ENCODE peak calls at places on chromosomes 3 and 15, in nine cellular contexts. M is tibial artery, A is NCI-H2029, X is iris pigment epithelial cell, T is mesothelial cell of epicardium, S is EL, F is heart right ventricle, K is amniotic epithelial cell, E is sciatic nerve. C is an unnamed sample.

GRCh38 chr15:52183562-52184173 is 7.5 kb downstream of the GNB5 start:
- DNase-seq in A (no peak), F (no peak), X (peak; percentile 44), T (no peak), S (peak; percentile 34), M (no peak), K (peak; percentile 40), E (no peak), C (peak; percentile 15)

GRCh38 chr3:44069276-44069675 is 172.4 kb upstream of the TOPAZ1 start:
- DNase-seq in F (no peak), E (no peak), X (no peak), A (no peak), T (no peak), M (no peak), S (peak; percentile 7), K (no peak), C (no peak)

GRCh38 chr3:130341388-130341787 is 4.1 kb upstream of the COL6A5 start:
- DNase-seq in F (no peak), M (no peak), A (no peak), E (no peak), K (peak; percentile 52), T (no peak), X (peak; percentile 17), S (no peak), C (no peak)

GRCh38 chr15:89194608-89195007 is 26.8 kb downstream of the RLBP1 start:
- DNase-seq in M (no peak), T (no peak), F (no peak), S (no peak), X (no peak), E (no peak), A (no peak), K (no peak), C (no peak)

GRCh38 chr15:82850242-82850591 is 40.8 kb downstream of the WHAMM start:
- DNase-seq in F (no peak), M (no peak), A (no peak), T (no peak), X (no peak), S (peak; percentile 38), E (no peak), K (no peak), C (no peak)

GRCh38 chr3:197308591-197308990 is 10.2 kb upstream of the DLG1 start:
- DNase-seq in T (no peak), X (peak; percentile 91), S (peak; percentile 47), E (no peak), A (no peak), F (no peak), K (peak; percentile 81), M (no peak), C (no peak)

GRCh38 chr3:28495301-28495700 is 146.7 kb upstream of the AZI2 start:
- DNase-seq in X (no peak), T (no peak), S (no peak), A (no peak), M (no peak), E (no peak), K (no peak), F (no peak), C (no peak)

GRCh38 chr3:155871746-155872158 is 1.3 kb downstream of the GMPS start:
- DNase-seq in T (no peak), K (no peak), A (no peak), S (no peak), M (no peak), E (no peak), X (peak; percentile 42), F (no peak), C (no peak)

GRCh38 chr3:15284121-15284889 is 48.1 kb downstream of the SH3BP5 start:
- DNase-seq in A (peak; percentile 97), E (no peak), T (no peak), S (peak; percentile 18), F (peak; percentile 64), M (peak; percentile 66), X (no peak), K (no peak), C (no peak)

GRCh38 chr3:102223139-102223538 is 211.7 kb upstream of the ZPLD1 start:
- DNase-seq in K (no peak), E (no peak), T (no peak), M (no peak), S (no peak), X (no peak), F (no peak), A (no peak), C (no peak)

GRCh38 chr3:107870096-107870495 is 220.7 kb downstream of the CD47 start:
- DNase-seq in A (no peak), K (no peak), M (no peak), F (no peak), E (no peak), T (no peak), X (no peak), S (no peak), C (no peak)

GRCh38 chr3:179603831-179604230 is 607 bp downstream of the MRPL47 start:
- DNase-seq in F (no peak), A (no peak), E (no peak), K (no peak), M (no peak), X (no peak), T (no peak), S (no peak), C (no peak)

GRCh38 chr3:82132210-82133069 is 371.0 kb upstream of the GBE1 start:
- DNase-seq in A (no peak), K (no peak), X (no peak), T (no peak), F (no peak), E (no peak), M (no peak), S (no peak), C (no peak)

GRCh38 chr3:184565421-184566211 is 4.0 kb downstream of the EPHB3 start:
- DNase-seq in S (peak; percentile 90), A (peak; percentile 68), E (no peak), X (peak; percentile 86), K (peak; percentile 79), M (no peak), T (peak; percentile 64), F (no peak), C (no peak)

GRCh38 chr3:174162550-174162949 is 696.6 kb upstream of the NAALADL2 start:
- DNase-seq in A (no peak), M (no peak), E (no peak), K (peak; percentile 36), S (peak; percentile 28), F (no peak), T (no peak), X (peak; percentile 12), C (no peak)

GRCh38 chr3:124552224-124552623 is 178.0 kb upstream of the UMPS start:
- DNase-seq in S (no peak), E (no peak), M (no peak), X (peak; percentile 10), T (no peak), A (peak; percentile 97), K (peak; percentile 58), F (no peak), C (no peak)

GRCh38 chr3:50493086-50493485 is 10.3 kb downstream of the CACNA2D2 start:
- DNase-seq in M (no peak), K (no peak), E (no peak), X (no peak), T (no peak), A (no peak), S (no peak), F (no peak), C (no peak)

GRCh38 chr3:52039846-52040245 is 16.5 kb downstream of the DUSP7 start:
- DNase-seq in S (no peak), X (no peak), F (peak; percentile 91), E (peak; percentile 90), M (peak; percentile 82), T (no peak), K (no peak), A (peak; percentile 32), C (peak; percentile 99)

GRCh38 chr3:138593488-138594149 is 441 bp downstream of the CEP70 start:
- DNase-seq in F (no peak), S (no peak), X (no peak), E (no peak), A (no peak), K (no peak), M (no peak), T (no peak), C (no peak)

GRCh38 chr3:72663429-72663828 is 184.8 kb downstream of the SHQ1 start:
- DNase-seq in F (no peak), T (no peak), A (peak; percentile 50), E (no peak), X (no peak), K (peak; percentile 28), M (no peak), S (no peak), C (no peak)

GRCh38 chr3:18729671-18730070 is 304.5 kb upstream of the SATB1 start:
- DNase-seq in K (no peak), F (no peak), M (no peak), S (no peak), T (no peak), A (no peak), X (no peak), E (no peak), C (no peak)

GRCh38 chr3:100277255-100277800 is 16.5 kb downstream of the TBC1D23 start:
- DNase-seq in K (no peak), E (no peak), X (peak; percentile 18), S (no peak), T (no peak), A (peak; percentile 7), F (no peak), M (no peak), C (no peak)

GRCh38 chr3:71074416-71074815 is 509.1 kb downstream of the FOXP1 start:
- DNase-seq in S (no peak), A (no peak), M (no peak), E (no peak), X (no peak), K (peak; percentile 44), F (no peak), T (no peak), C (no peak)

GRCh38 chr3:63364495-63364894 is 86.4 kb downstream of the SYNPR start:
- DNase-seq in A (no peak), M (no peak), T (no peak), K (peak; percentile 64), X (peak; percentile 52), S (peak; percentile 34), E (no peak), F (no peak), C (no peak)

GRCh38 chr3:123373535-123373987 is 75.3 kb downstream of the ADCY5 start:
- DNase-seq in E (peak; percentile 40), F (peak; percentile 78), M (peak; percentile 89), T (no peak), X (no peak), S (no peak), K (no peak), A (no peak), C (no peak)

C was measured in hypothalamus.